ENCODE peak calls at places on chromosomes 11 and 22, in ten cellular contexts. Q, J, T, U, H, L, B, A, W and F are unnamed samples. For H3K36me3 and H3K27me3, the result is how much of the 10 kb centered on the place peaks cover.

GRCh38 chr11:36073411-36074203 is 129.7 kb downstream of the LDLRAD3 start:
- DNase-seq in Q (no peak), J (no peak), T (no peak), U (no peak), H (no peak), L (no peak), B (no peak), A (peak), W (peak), F (no peak)

GRCh38 chr11:57792060-57792541 is 30.5 kb downstream of the CTNND1 start:
- DNase-seq in Q (no peak), J (peak), T (peak), U (no peak), H (peak), L (no peak), B (no peak), A (peak), W (peak), F (peak)

GRCh38 chr11:44351006-44351660 is 41.2 kb upstream of the ALX4 start:
- DNase-seq in Q (no peak), J (no peak), T (peak), U (no peak), H (no peak), L (no peak), B (no peak), A (no peak), W (no peak), F (peak)

GRCh38 chr22:28402066-28402465 is 277.6 kb downstream of the TTC28 start:
- DNase-seq in Q (no peak), J (no peak), T (no peak), U (no peak), H (no peak), L (no peak), B (no peak), A (no peak), W (no peak), F (no peak)

GRCh38 chr22:29030016-29030617 is 31.5 kb downstream of the C22orf31 start:
- DNase-seq in Q (no peak), J (no peak), T (no peak), U (peak), H (no peak), L (peak), B (no peak), A (no peak), W (peak), F (no peak)

GRCh38 chr11:13168281-13168680 is 109.3 kb upstream of the BMAL1 start:
- DNase-seq in Q (no peak), J (no peak), T (no peak), U (no peak), H (no peak), L (no peak), B (no peak), A (no peak), W (no peak), F (no peak)

GRCh38 chr11:61092280-61092766 is 10.0 kb upstream of the CD5 start:
- DNase-seq in Q (no peak), J (no peak), T (no peak), U (no peak), H (no peak), L (no peak), B (no peak), A (no peak), W (no peak), F (peak)

GRCh38 chr22:46810856-46811786 is 48.7 kb downstream of the TBC1D22A start:
- DNase-seq in Q (no peak), J (no peak), T (no peak), U (no peak), H (no peak), L (no peak), B (no peak), A (no peak), W (no peak), F (no peak)

GRCh38 chr11:133064961-133065360 is 467.3 kb downstream of the OPCML start:
- DNase-seq in Q (no peak), J (no peak), T (no peak), U (no peak), H (no peak), L (no peak), B (no peak), A (no peak), W (no peak), F (no peak)

GRCh38 chr11:75383246-75383645 is 16.1 kb upstream of the RPS3 start:
- DNase-seq in Q (no peak), J (no peak), T (peak), U (no peak), H (no peak), L (peak), B (no peak), A (no peak), W (no peak), F (no peak)
- H3K4me3 ChIP-seq in Q (no peak), J (no peak), T (no peak), U (no peak), H (no peak), L (no peak), B (no peak), A (no peak), W (no peak), F (no peak)

DNA sequence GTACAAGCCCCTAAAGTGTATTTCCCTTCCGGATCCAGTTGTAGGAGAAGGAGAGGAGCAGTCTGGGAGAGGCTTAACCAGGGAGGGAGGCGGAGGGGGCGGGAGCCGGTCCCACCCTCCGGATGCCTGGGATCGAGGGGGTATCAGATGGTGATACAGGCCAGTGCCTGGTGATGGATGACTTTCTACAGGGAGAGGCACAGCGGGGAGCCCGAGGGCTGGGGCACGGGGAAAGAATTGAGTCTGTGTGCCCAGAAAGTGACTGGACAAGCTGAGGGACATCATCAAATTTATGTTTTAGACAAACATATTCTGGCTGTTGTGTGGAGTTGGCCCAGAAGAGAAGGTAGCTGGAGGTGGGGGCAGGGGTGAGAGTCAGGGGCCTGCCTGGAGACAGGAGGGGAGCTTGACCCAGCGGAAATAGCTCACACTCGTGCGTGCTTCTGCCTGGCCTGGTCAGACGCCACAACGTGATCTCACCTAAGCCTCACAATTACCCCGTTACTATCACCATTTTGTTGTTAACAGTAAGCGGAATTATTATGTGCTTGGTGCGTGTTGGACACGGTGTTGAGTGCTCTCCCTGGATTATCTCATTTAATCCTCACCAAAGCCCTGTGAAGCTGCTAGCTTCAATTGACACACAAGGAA is 42.4 kb downstream of the AMPD3 start:
- DNase-seq in Q (no peak), J (peak), T (no peak), U (no peak), H (no peak), L (no peak), B (no peak), A (no peak), W (no peak), F (no peak)
- H3K36me3 ChIP-seq in Q (half or more), J (under half), T (half or more), U (under half), H (half or more), L (under half), B (under half), A (under half), W (under half), F (half or more)

GRCh38 chr22:36299295-36299694 is 46.4 kb downstream of the APOL1 start:
- DNase-seq in Q (no peak), J (no peak), T (peak), U (no peak), H (no peak), L (no peak), B (no peak), A (no peak), W (no peak), F (no peak)

GRCh38 chr22:36298601-36299000 is 45.7 kb downstream of the APOL1 start:
- DNase-seq in Q (no peak), J (no peak), T (peak), U (no peak), H (no peak), L (no peak), B (no peak), A (no peak), W (no peak), F (no peak)

GRCh38 chr22:36297568-36297967 is 44.6 kb downstream of the APOL1 start:
- DNase-seq in Q (no peak), J (no peak), T (peak), U (no peak), H (no peak), L (no peak), B (no peak), A (no peak), W (no peak), F (no peak)

GRCh38 chr22:36296690-36297089 is 43.8 kb downstream of the APOL1 start:
- DNase-seq in Q (no peak), J (no peak), T (peak), U (no peak), H (no peak), L (no peak), B (no peak), A (no peak), W (no peak), F (no peak)

DNA sequence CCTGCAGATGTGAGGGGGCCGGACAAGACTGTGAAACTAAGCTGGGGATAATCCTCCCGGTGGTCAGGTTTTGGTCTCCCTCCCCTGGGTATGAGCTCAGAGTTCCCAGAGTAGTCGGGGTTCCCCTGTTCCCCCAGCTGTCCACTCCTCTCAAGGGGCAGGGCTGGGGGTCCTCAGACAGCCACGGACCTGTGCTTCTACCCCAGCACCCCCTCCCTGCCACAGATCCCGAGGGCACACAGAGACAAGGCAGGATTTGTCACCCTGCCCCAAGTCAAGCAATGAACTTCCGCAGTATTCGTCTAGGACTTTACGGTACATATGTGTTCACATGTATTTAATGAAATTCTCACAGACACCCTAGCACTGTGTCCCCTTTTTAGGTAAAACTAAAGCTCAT is 45.2 kb downstream of the APOL1 start:
- DNase-seq in Q (no peak), J (no peak), T (peak), U (no peak), H (no peak), L (no peak), B (no peak), A (no peak), W (no peak), F (no peak)
- H3K27me3 ChIP-seq in Q (under half), J (under half), T (under half), U (under half), H (under half), L (under half), B (under half), A (under half), W (under half), F (under half)

DNA sequence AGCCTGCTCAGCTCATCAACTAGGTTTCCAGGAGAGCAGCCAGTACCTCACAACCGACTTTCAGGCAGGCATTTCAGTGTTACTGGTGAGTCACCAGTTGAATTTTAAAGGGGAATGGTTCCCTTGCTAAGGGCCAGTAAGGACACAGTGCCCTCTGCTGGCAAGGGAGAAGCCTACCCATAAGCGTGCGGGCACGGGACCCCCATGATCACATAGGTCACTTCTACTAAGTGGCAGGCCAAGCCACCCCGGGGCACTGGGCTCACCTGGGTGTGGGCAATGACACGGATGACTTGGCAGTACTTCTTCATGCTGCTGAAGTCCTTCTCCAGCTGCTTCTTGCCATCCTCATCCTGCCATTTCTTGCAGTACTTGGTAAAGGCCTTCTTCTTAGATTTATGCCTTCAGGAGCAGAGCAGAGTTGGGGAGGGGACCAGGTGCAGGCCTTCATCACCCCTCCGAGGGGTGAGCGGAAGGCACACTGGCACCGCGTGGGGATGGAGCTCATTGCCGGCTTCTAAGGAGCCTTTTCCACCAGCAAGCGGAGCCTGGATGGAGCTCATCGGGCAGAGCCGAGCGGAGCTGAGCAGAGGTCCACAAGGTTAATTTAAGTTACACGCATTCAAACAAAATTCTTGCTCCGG is 2.9 kb downstream of the RPL3 start:
- DNase-seq in Q (peak), J (peak), T (peak), U (peak), H (peak), L (peak), B (peak), A (peak), W (peak), F (no peak)
- H3K4me3 ChIP-seq in Q (peak), J (no peak), T (peak), U (no peak), H (peak), L (peak), B (peak), A (peak), W (peak), F (peak)